ENCODE peak calls at places on chromosomes 11 and 22, in five cellular contexts. One of them, this sample, is unnamed.

GRCh38 chr22:23705358-23705757 is 14.5 kb downstream of the RGL4 start:
- DNase-seq in stimulated activated CD4-positive, alpha-beta T cell treated with anti-CD3 and anti-CD28 coated beads, TNF-alpha, amount 100 ng/mL, for 4 hours: no peak
- DNase-seq in left colon: no peak
- DNase-seq in substantia nigra: no peak
- DNase-seq in GDM1: no peak
- DNase-seq in this sample: no peak

GRCh38 chr22:26444777-26445176 is 15.7 kb downstream of the ASPHD2 start:
- DNase-seq in GDM1: no peak
- DNase-seq in left colon: no peak
- DNase-seq in substantia nigra: no peak
- DNase-seq in stimulated activated CD4-positive, alpha-beta T cell treated with anti-CD3 and anti-CD28 coated beads, TNF-alpha, amount 100 ng/mL, for 4 hours: no peak
- DNase-seq in this sample: no peak

GRCh38 chr22:20567993-20568417 is 60.6 kb downstream of the MED15 start:
- DNase-seq in left colon: no peak
- DNase-seq in substantia nigra: no peak
- DNase-seq in stimulated activated CD4-positive, alpha-beta T cell treated with anti-CD3 and anti-CD28 coated beads, TNF-alpha, amount 100 ng/mL, for 4 hours: no peak
- DNase-seq in GDM1: no peak
- DNase-seq in this sample: peak

GRCh38 chr11:16912607-16913006 is 101.6 kb downstream of the PLEKHA7 start:
- DNase-seq in GDM1: no peak
- DNase-seq in left colon: no peak
- DNase-seq in stimulated activated CD4-positive, alpha-beta T cell treated with anti-CD3 and anti-CD28 coated beads, TNF-alpha, amount 100 ng/mL, for 4 hours: no peak
- DNase-seq in substantia nigra: no peak
- DNase-seq in this sample: no peak

GRCh38 chr11:45658292-45658991 is 7.0 kb downstream of the CHST1 start:
- DNase-seq in GDM1: no peak
- DNase-seq in left colon: peak
- DNase-seq in substantia nigra: peak
- DNase-seq in stimulated activated CD4-positive, alpha-beta T cell treated with anti-CD3 and anti-CD28 coated beads, TNF-alpha, amount 100 ng/mL, for 4 hours: no peak
- DNase-seq in this sample: peak

GRCh38 chr11:44760917-44761545 is 34.3 kb downstream of the TSPAN18 start:
- DNase-seq in substantia nigra: no peak
- DNase-seq in left colon: peak
- DNase-seq in GDM1: no peak
- DNase-seq in stimulated activated CD4-positive, alpha-beta T cell treated with anti-CD3 and anti-CD28 coated beads, TNF-alpha, amount 100 ng/mL, for 4 hours: no peak
- DNase-seq in this sample: peak

GRCh38 chr11:77158041-77158695 is 30.1 kb downstream of the MYO7A start:
- DNase-seq in left colon: no peak
- DNase-seq in substantia nigra: no peak
- DNase-seq in stimulated activated CD4-positive, alpha-beta T cell treated with anti-CD3 and anti-CD28 coated beads, TNF-alpha, amount 100 ng/mL, for 4 hours: no peak
- DNase-seq in GDM1: no peak
- DNase-seq in this sample: no peak

GRCh38 chr11:83033972-83034672 is 37.6 kb downstream of the RAB30 start:
- DNase-seq in GDM1: no peak
- DNase-seq in stimulated activated CD4-positive, alpha-beta T cell treated with anti-CD3 and anti-CD28 coated beads, TNF-alpha, amount 100 ng/mL, for 4 hours: no peak
- DNase-seq in left colon: peak
- DNase-seq in substantia nigra: peak
- DNase-seq in this sample: peak

GRCh38 chr11:75896843-75897419 is 81.9 kb downstream of the UVRAG start:
- DNase-seq in left colon: no peak
- DNase-seq in GDM1: peak
- DNase-seq in stimulated activated CD4-positive, alpha-beta T cell treated with anti-CD3 and anti-CD28 coated beads, TNF-alpha, amount 100 ng/mL, for 4 hours: no peak
- DNase-seq in substantia nigra: no peak
- DNase-seq in this sample: peak

GRCh38 chr11:93648168-93648567 is 13.3 kb upstream of the CEP295 start:
- DNase-seq in stimulated activated CD4-positive, alpha-beta T cell treated with anti-CD3 and anti-CD28 coated beads, TNF-alpha, amount 100 ng/mL, for 4 hours: no peak
- DNase-seq in left colon: no peak
- DNase-seq in substantia nigra: no peak
- DNase-seq in GDM1: no peak
- DNase-seq in this sample: peak

GRCh38 chr11:38060930-38061329 is 1462.9 kb upstream of the RAG2 start:
- DNase-seq in substantia nigra: no peak
- DNase-seq in left colon: no peak
- DNase-seq in GDM1: no peak
- DNase-seq in stimulated activated CD4-positive, alpha-beta T cell treated with anti-CD3 and anti-CD28 coated beads, TNF-alpha, amount 100 ng/mL, for 4 hours: no peak
- DNase-seq in this sample: no peak

GRCh38 chr11:120095516-120095915 is 42.4 kb downstream of the TRIM29 start:
- DNase-seq in left colon: no peak
- DNase-seq in GDM1: no peak
- DNase-seq in stimulated activated CD4-positive, alpha-beta T cell treated with anti-CD3 and anti-CD28 coated beads, TNF-alpha, amount 100 ng/mL, for 4 hours: no peak
- DNase-seq in substantia nigra: no peak
- DNase-seq in this sample: no peak

GRCh38 chr11:84906995-84907394 is 720.1 kb downstream of the DLG2 start:
- DNase-seq in GDM1: no peak
- DNase-seq in stimulated activated CD4-positive, alpha-beta T cell treated with anti-CD3 and anti-CD28 coated beads, TNF-alpha, amount 100 ng/mL, for 4 hours: no peak
- DNase-seq in left colon: no peak
- DNase-seq in substantia nigra: no peak
- DNase-seq in this sample: no peak

GRCh38 chr11:8597182-8597581 is 3.2 kb upstream of the STK33 start:
- DNase-seq in stimulated activated CD4-positive, alpha-beta T cell treated with anti-CD3 and anti-CD28 coated beads, TNF-alpha, amount 100 ng/mL, for 4 hours: no peak
- DNase-seq in substantia nigra: no peak
- DNase-seq in GDM1: no peak
- DNase-seq in left colon: no peak
- DNase-seq in this sample: peak

GRCh38 chr11:7844521-7844920 is 47.8 kb upstream of the OR5P2 start:
- DNase-seq in stimulated activated CD4-positive, alpha-beta T cell treated with anti-CD3 and anti-CD28 coated beads, TNF-alpha, amount 100 ng/mL, for 4 hours: no peak
- DNase-seq in GDM1: no peak
- DNase-seq in substantia nigra: no peak
- DNase-seq in left colon: no peak
- DNase-seq in this sample: no peak

This sample was measured in MCF 10A.